ENCODE peak calls at places on chromosomes 3 and 15, in six cellular contexts. One of them, this sample, is unnamed.

GRCh38 chr3:157459706-157460105 is 23.1 kb downstream of the PTX3 start:
- DNase-seq in choroid plexus epithelial cell: no peak
- DNase-seq in posterior cingulate gyrus: no peak
- DNase-seq in left colon: no peak
- DNase-seq in activated effector memory CD4-positive, alpha-beta T cell treated with anti-CD3 and anti-CD28 coated beads, Interleukin-2, amount 50 U/mL, for 16 hours: no peak
- DNase-seq in left ventricle myocardium superior: no peak
- DNase-seq in this sample: no peak

GRCh38 chr3:55567615-55568014 is 80.5 kb upstream of the WNT5A start:
- DNase-seq in choroid plexus epithelial cell: no peak
- DNase-seq in activated effector memory CD4-positive, alpha-beta T cell treated with anti-CD3 and anti-CD28 coated beads, Interleukin-2, amount 50 U/mL, for 16 hours: no peak
- DNase-seq in left colon: no peak
- DNase-seq in posterior cingulate gyrus: peak; percentile 17
- DNase-seq in left ventricle myocardium superior: no peak
- DNase-seq in this sample: no peak

GRCh38 chr15:54660356-54660755 is 536.4 kb downstream of the RSL24D1 start:
- DNase-seq in choroid plexus epithelial cell: no peak
- DNase-seq in left ventricle myocardium superior: no peak
- DNase-seq in left colon: no peak
- DNase-seq in posterior cingulate gyrus: no peak
- DNase-seq in activated effector memory CD4-positive, alpha-beta T cell treated with anti-CD3 and anti-CD28 coated beads, Interleukin-2, amount 50 U/mL, for 16 hours: no peak
- DNase-seq in this sample: no peak

GRCh38 chr3:51815614-51816013 is 36.6 kb upstream of the IQCF6 start:
- DNase-seq in left ventricle myocardium superior: no peak
- DNase-seq in activated effector memory CD4-positive, alpha-beta T cell treated with anti-CD3 and anti-CD28 coated beads, Interleukin-2, amount 50 U/mL, for 16 hours: no peak
- DNase-seq in posterior cingulate gyrus: no peak
- DNase-seq in choroid plexus epithelial cell: no peak
- DNase-seq in left colon: no peak
- DNase-seq in this sample: no peak

GRCh38 chr3:146612015-146612414 is 6.9 kb upstream of the PLSCR5 start:
- DNase-seq in posterior cingulate gyrus: no peak
- DNase-seq in activated effector memory CD4-positive, alpha-beta T cell treated with anti-CD3 and anti-CD28 coated beads, Interleukin-2, amount 50 U/mL, for 16 hours: no peak
- DNase-seq in left colon: no peak
- DNase-seq in left ventricle myocardium superior: no peak
- DNase-seq in choroid plexus epithelial cell: no peak
- DNase-seq in this sample: no peak

GRCh38 chr3:169575381-169575780 is 88.1 kb downstream of the MECOM start:
- DNase-seq in left colon: no peak
- DNase-seq in left ventricle myocardium superior: no peak
- DNase-seq in posterior cingulate gyrus: no peak
- DNase-seq in choroid plexus epithelial cell: peak; percentile 21
- DNase-seq in activated effector memory CD4-positive, alpha-beta T cell treated with anti-CD3 and anti-CD28 coated beads, Interleukin-2, amount 50 U/mL, for 16 hours: no peak
- DNase-seq in this sample: no peak

GRCh38 chr3:189537135-189537534 is 94.1 kb upstream of the TP63 start:
- DNase-seq in left colon: no peak
- DNase-seq in activated effector memory CD4-positive, alpha-beta T cell treated with anti-CD3 and anti-CD28 coated beads, Interleukin-2, amount 50 U/mL, for 16 hours: no peak
- DNase-seq in posterior cingulate gyrus: no peak
- DNase-seq in choroid plexus epithelial cell: no peak
- DNase-seq in left ventricle myocardium superior: no peak
- DNase-seq in this sample: no peak

GRCh38 chr3:178419078-178419477 is 117.2 kb upstream of the KCNMB2 start:
- DNase-seq in left ventricle myocardium superior: no peak
- DNase-seq in posterior cingulate gyrus: no peak
- DNase-seq in choroid plexus epithelial cell: peak; percentile 76
- DNase-seq in activated effector memory CD4-positive, alpha-beta T cell treated with anti-CD3 and anti-CD28 coated beads, Interleukin-2, amount 50 U/mL, for 16 hours: no peak
- DNase-seq in left colon: no peak
- DNase-seq in this sample: no peak

GRCh38 chr3:177294221-177294620 is 96.9 kb upstream of the TBL1XR1 start:
- DNase-seq in activated effector memory CD4-positive, alpha-beta T cell treated with anti-CD3 and anti-CD28 coated beads, Interleukin-2, amount 50 U/mL, for 16 hours: no peak
- DNase-seq in choroid plexus epithelial cell: peak; percentile 65
- DNase-seq in left colon: no peak
- DNase-seq in left ventricle myocardium superior: peak; percentile 62
- DNase-seq in posterior cingulate gyrus: no peak
- DNase-seq in this sample: no peak

GRCh38 chr3:122232485-122232884 is 49.0 kb downstream of the CASR start:
- DNase-seq in left ventricle myocardium superior: no peak
- DNase-seq in choroid plexus epithelial cell: no peak
- DNase-seq in activated effector memory CD4-positive, alpha-beta T cell treated with anti-CD3 and anti-CD28 coated beads, Interleukin-2, amount 50 U/mL, for 16 hours: no peak
- DNase-seq in left colon: no peak
- DNase-seq in posterior cingulate gyrus: no peak
- DNase-seq in this sample: no peak

GRCh38 chr3:157174265-157174615 is 14.3 kb upstream of the CCNL1 start:
- DNase-seq in activated effector memory CD4-positive, alpha-beta T cell treated with anti-CD3 and anti-CD28 coated beads, Interleukin-2, amount 50 U/mL, for 16 hours: no peak
- DNase-seq in left ventricle myocardium superior: peak; percentile 48
- DNase-seq in choroid plexus epithelial cell: no peak
- DNase-seq in posterior cingulate gyrus: peak; percentile 82
- DNase-seq in left colon: no peak
- DNase-seq in this sample: no peak

GRCh38 chr3:45841380-45841700 is 579 bp downstream of the LZTFL1 start:
- DNase-seq in choroid plexus epithelial cell: peak; percentile 33
- DNase-seq in left ventricle myocardium superior: peak; percentile 35
- DNase-seq in posterior cingulate gyrus: no peak
- DNase-seq in left colon: no peak
- DNase-seq in activated effector memory CD4-positive, alpha-beta T cell treated with anti-CD3 and anti-CD28 coated beads, Interleukin-2, amount 50 U/mL, for 16 hours: no peak
- DNase-seq in this sample: no peak

GRCh38 chr3:11532865-11533490 is 110.7 kb downstream of the VGLL4 start:
- DNase-seq in activated effector memory CD4-positive, alpha-beta T cell treated with anti-CD3 and anti-CD28 coated beads, Interleukin-2, amount 50 U/mL, for 16 hours: no peak
- DNase-seq in left colon: no peak
- DNase-seq in posterior cingulate gyrus: no peak
- DNase-seq in choroid plexus epithelial cell: peak; percentile 94
- DNase-seq in left ventricle myocardium superior: no peak
- DNase-seq in this sample: no peak

GRCh38 chr3:79005084-79005483 is 762.7 kb downstream of the ROBO1 start:
- DNase-seq in left colon: no peak
- DNase-seq in activated effector memory CD4-positive, alpha-beta T cell treated with anti-CD3 and anti-CD28 coated beads, Interleukin-2, amount 50 U/mL, for 16 hours: no peak
- DNase-seq in left ventricle myocardium superior: no peak
- DNase-seq in posterior cingulate gyrus: no peak
- DNase-seq in choroid plexus epithelial cell: peak; percentile 30
- DNase-seq in this sample: no peak

GRCh38 chr15:56244811-56245576 is 1.3 kb upstream of the RFX7 start:
- DNase-seq in choroid plexus epithelial cell: no peak
- DNase-seq in left colon: peak; percentile 40
- DNase-seq in left ventricle myocardium superior: peak; percentile 29
- DNase-seq in posterior cingulate gyrus: peak; percentile 57
- DNase-seq in activated effector memory CD4-positive, alpha-beta T cell treated with anti-CD3 and anti-CD28 coated beads, Interleukin-2, amount 50 U/mL, for 16 hours: peak; percentile 67
- DNase-seq in this sample: peak; percentile 51

GRCh38 chr15:72961326-72961725 is 90.9 kb upstream of the NEO1 start:
- DNase-seq in left ventricle myocardium superior: no peak
- DNase-seq in activated effector memory CD4-positive, alpha-beta T cell treated with anti-CD3 and anti-CD28 coated beads, Interleukin-2, amount 50 U/mL, for 16 hours: no peak
- DNase-seq in left colon: peak; percentile 79
- DNase-seq in posterior cingulate gyrus: no peak
- DNase-seq in choroid plexus epithelial cell: no peak
- DNase-seq in this sample: no peak

GRCh38 chr3:65230251-65231140 is 542.7 kb upstream of the ADAMTS9 start:
- DNase-seq in choroid plexus epithelial cell: peak; percentile 30
- DNase-seq in activated effector memory CD4-positive, alpha-beta T cell treated with anti-CD3 and anti-CD28 coated beads, Interleukin-2, amount 50 U/mL, for 16 hours: no peak
- DNase-seq in posterior cingulate gyrus: peak; percentile 62
- DNase-seq in left colon: no peak
- DNase-seq in left ventricle myocardium superior: no peak
- DNase-seq in this sample: no peak

GRCh38 chr15:70235347-70235746 is 137.6 kb upstream of the TLE3 start:
- DNase-seq in left colon: peak; percentile 42
- DNase-seq in posterior cingulate gyrus: no peak
- DNase-seq in left ventricle myocardium superior: no peak
- DNase-seq in activated effector memory CD4-positive, alpha-beta T cell treated with anti-CD3 and anti-CD28 coated beads, Interleukin-2, amount 50 U/mL, for 16 hours: no peak
- DNase-seq in choroid plexus epithelial cell: no peak
- DNase-seq in this sample: no peak

GRCh38 chr15:89714775-89715174 is 24.2 kb downstream of the WDR93 start:
- DNase-seq in left colon: no peak
- DNase-seq in choroid plexus epithelial cell: no peak
- DNase-seq in activated effector memory CD4-positive, alpha-beta T cell treated with anti-CD3 and anti-CD28 coated beads, Interleukin-2, amount 50 U/mL, for 16 hours: no peak
- DNase-seq in left ventricle myocardium superior: no peak
- DNase-seq in posterior cingulate gyrus: no peak
- DNase-seq in this sample: no peak

GRCh38 chr15:36753173-36753572 is 173.7 kb downstream of the CDIN1 start:
- DNase-seq in left colon: no peak
- DNase-seq in left ventricle myocardium superior: no peak
- DNase-seq in posterior cingulate gyrus: no peak
- DNase-seq in choroid plexus epithelial cell: no peak
- DNase-seq in activated effector memory CD4-positive, alpha-beta T cell treated with anti-CD3 and anti-CD28 coated beads, Interleukin-2, amount 50 U/mL, for 16 hours: no peak
- DNase-seq in this sample: no peak

GRCh38 chr3:183485093-183485492 is 56.7 kb upstream of the MCF2L2 start:
- DNase-seq in choroid plexus epithelial cell: no peak
- DNase-seq in posterior cingulate gyrus: no peak
- DNase-seq in left ventricle myocardium superior: no peak
- DNase-seq in left colon: no peak
- DNase-seq in activated effector memory CD4-positive, alpha-beta T cell treated with anti-CD3 and anti-CD28 coated beads, Interleukin-2, amount 50 U/mL, for 16 hours: no peak
- DNase-seq in this sample: no peak

GRCh38 chr15:98874773-98875172 is 132.8 kb downstream of the PGPEP1L start:
- DNase-seq in left ventricle myocardium superior: no peak
- DNase-seq in left colon: no peak
- DNase-seq in choroid plexus epithelial cell: peak; percentile 43
- DNase-seq in posterior cingulate gyrus: no peak
- DNase-seq in activated effector memory CD4-positive, alpha-beta T cell treated with anti-CD3 and anti-CD28 coated beads, Interleukin-2, amount 50 U/mL, for 16 hours: no peak
- DNase-seq in this sample: no peak

This sample was measured in GM20000.